ENCODE peak calls at places on chromosomes 11 and 22, in eight cellular contexts. H is HL-60; G is NCI-H510A treated with DMSO at 0.1 percent for 48 hours; T is stimulated activated naive CD8-positive, alpha-beta T cell treated with anti-CD3 and anti-CD28 coated beads, Interleukin-15, Interleukin-2, amounts not matched to agents 100 U/mL and 50 U/mL, for 24 hours; X is HEK293T; F is psoas muscle; I is SJSA1; N is heart right ventricle. O is an unnamed sample.

GRCh38 chr11:60155928-60156327 is 27.0 kb downstream of the MS4A6A start:
- DNase-seq in H (no peak), G (no peak), T (no peak), X (no peak), F (no peak), I (no peak), N (no peak), O (no peak)

GRCh38 chr22:20131593-20131855 is at the start of gene ZDHHC8:
- DNase-seq in H (no peak), G (no peak), T (peak; percentile 54), X (peak; percentile 60), F (peak; percentile 61), I (no peak), N (no peak), O (no peak)

GRCh38 chr22:30452861-30453260 is 19.0 kb downstream of the SEC14L3 start:
- DNase-seq in H (no peak), G (no peak), T (no peak), X (no peak), F (no peak), I (no peak), N (no peak), O (no peak)

GRCh38 chr11:44955019-44955738 is 4.5 kb upstream of the TP53I11 start:
- DNase-seq in H (peak; percentile 96), G (no peak), T (peak; percentile 52), X (no peak), F (peak; percentile 73), I (peak; percentile 68), N (peak; percentile 70), O (no peak)

GRCh38 chr22:19325296-19325950 is 33.9 kb upstream of the CLTCL1 start:
- DNase-seq in H (no peak), G (no peak), T (no peak), X (no peak), F (no peak), I (no peak), N (no peak), O (no peak)

GRCh38 chr11:69049490-69049867 is 747 bp downstream of the TPCN2 start:
- DNase-seq in H (no peak), G (no peak), T (peak; percentile 46), X (no peak), F (no peak), I (no peak), N (no peak), O (no peak)

GRCh38 chr11:35796542-35796941 is 134.0 kb downstream of the TRIM44 start:
- DNase-seq in H (no peak), G (no peak), T (no peak), X (no peak), F (no peak), I (peak; percentile 47), N (no peak), O (no peak)

GRCh38 chr11:77188912-77189491 is 61.0 kb downstream of the MYO7A start:
- DNase-seq in H (no peak), G (peak; percentile 84), T (no peak), X (no peak), F (no peak), I (no peak), N (no peak), O (no peak)

GRCh38 chr11:104134760-104135159 is 29.2 kb downstream of the PDGFD start:
- DNase-seq in H (no peak), G (no peak), T (no peak), X (no peak), F (no peak), I (no peak), N (no peak), O (no peak)

GRCh38 chr11:62542750-62543567 is 3.6 kb downstream of the AHNAK start:
- DNase-seq in H (peak; percentile 83), G (peak; percentile 62), T (peak; percentile 87), X (peak; percentile 85), F (peak; percentile 84), I (peak; percentile 95), N (peak; percentile 86), O (peak; percentile 76)

GRCh38 chr11:115580927-115581680 is 76.9 kb upstream of the CADM1 start:
- DNase-seq in H (no peak), G (no peak), T (no peak), X (peak; percentile 48), F (peak; percentile 18), I (peak; percentile 6), N (peak; percentile 42), O (no peak)

GRCh38 chr22:17980638-17981051 is 43.7 kb downstream of the MICAL3 start:
- DNase-seq in H (peak; percentile 28), G (no peak), T (peak; percentile 47), X (no peak), F (peak; percentile 32), I (no peak), N (no peak), O (no peak)

GRCh38 chr22:24901448-24901847 is 45.0 kb downstream of the LHFPL7 start:
- DNase-seq in H (no peak), G (no peak), T (no peak), X (no peak), F (no peak), I (no peak), N (no peak), O (no peak)

GRCh38 chr22:40120783-40121182 is 56.9 kb upstream of the TNRC6B start:
- DNase-seq in H (no peak), G (no peak), T (no peak), X (no peak), F (no peak), I (no peak), N (no peak), O (no peak)

GRCh38 chr11:126355926-126356897 is 726 bp downstream of the ST3GAL4 start:
- DNase-seq in H (peak; percentile 61), G (no peak), T (peak; percentile 48), X (peak; percentile 40), F (peak; percentile 47), I (peak; percentile 35), N (no peak), O (no peak)

O was measured in neuronal stem cell.